ENCODE peak calls at places on chromosomes 7 and 10, in five cellular contexts. K is OCI-LY7, Z is GM23338, R is IMR-90, Y is HCT116. X is an unnamed sample.

GRCh38 chr7:141074162-141074989 is 512 bp downstream of the TMEM178B start:
- DNase-seq in K (no peak), Y (no peak), Z (peak; percentile 62), R (no peak), X (no peak)

GRCh38 chr10:3775671-3776551 is 9.1 kb downstream of the KLF6 start:
- DNase-seq in R (peak; percentile 67), Y (peak; percentile 55), Z (peak; percentile 75), K (no peak), X (peak; percentile 48)

GRCh38 chr10:117163061-117163953 is 25.2 kb upstream of the VAX1 start:
- DNase-seq in R (no peak), Z (peak; percentile 81), K (no peak), Y (no peak), X (no peak)

GRCh38 chr10:115968236-115968635 is 304.8 kb downstream of the GFRA1 start:
- DNase-seq in Y (no peak), R (no peak), K (no peak), Z (peak; percentile 6), X (no peak)

GRCh38 chr7:26376208-26376917 is 84.7 kb downstream of the SNX10 start:
- DNase-seq in Y (no peak), Z (peak; percentile 91), K (peak; percentile 37), R (no peak), X (peak; percentile 67)

GRCh38 chr10:86646933-86647332 is 7.4 kb upstream of the OPN4 start:
- DNase-seq in Z (no peak), R (no peak), Y (no peak), K (no peak), X (no peak)

GRCh38 chr10:72353028-72353962 is 1.4 kb downstream of the DNAJB12 start:
- DNase-seq in Y (no peak), K (no peak), Z (peak; percentile 58), R (peak; percentile 40), X (no peak)

GRCh38 chr7:122327969-122328368 is 23.4 kb upstream of the FEZF1 start:
- DNase-seq in Z (peak; percentile 20), K (no peak), R (no peak), Y (no peak), X (no peak)

GRCh38 chr10:29150010-29150409 is 138.9 kb upstream of the LYZL1 start:
- DNase-seq in Y (no peak), Z (no peak), R (no peak), K (no peak), X (peak; percentile 43)

GRCh38 chr10:132232553-132232949 is 45.8 kb downstream of the DPYSL4 start:
- DNase-seq in R (no peak), Y (no peak), K (peak; percentile 4), Z (no peak), X (no peak)

GRCh38 chr10:129562487-129562886 is 95.4 kb downstream of the MGMT start:
- DNase-seq in Y (no peak), K (no peak), R (no peak), Z (no peak), X (no peak)

GRCh38 chr10:5071411-5072198 is 22.6 kb upstream of the AKR1C3 start:
- DNase-seq in Z (peak; percentile 33), K (no peak), R (peak; percentile 63), Y (no peak), X (peak; percentile 74)

GRCh38 chr7:44990520-44991023 is 9.4 kb upstream of the CCM2 start:
- DNase-seq in Y (no peak), Z (no peak), R (peak; percentile 77), K (no peak), X (no peak)
- H2AFZ ChIP-seq in Y (no peak overlapping the region), Z (no peak overlapping the region), R (peak overlapping the region; percentile 84), K (no peak overlapping the region), X (no peak overlapping the region)

GRCh38 chr7:112422842-112423496 is 27.3 kb upstream of the IFRD1 start:
- DNase-seq in Y (peak; percentile 63), R (peak; percentile 81), K (peak; percentile 57), Z (peak; percentile 78), X (peak; percentile 97)

GRCh38 chr7:112420236-112420945 is 29.9 kb upstream of the IFRD1 start:
- DNase-seq in Y (no peak), Z (no peak), K (peak; percentile 23), R (peak; percentile 6), X (no peak)

GRCh38 chr7:112427984-112428383 is 22.3 kb upstream of the IFRD1 start:
- DNase-seq in R (no peak), Y (no peak), K (no peak), Z (no peak), X (no peak)

GRCh38 chr7:112421666-112422486 is 28.4 kb upstream of the IFRD1 start:
- DNase-seq in Z (peak; percentile 67), Y (no peak), R (no peak), K (peak; percentile 94), X (no peak)

DNA sequence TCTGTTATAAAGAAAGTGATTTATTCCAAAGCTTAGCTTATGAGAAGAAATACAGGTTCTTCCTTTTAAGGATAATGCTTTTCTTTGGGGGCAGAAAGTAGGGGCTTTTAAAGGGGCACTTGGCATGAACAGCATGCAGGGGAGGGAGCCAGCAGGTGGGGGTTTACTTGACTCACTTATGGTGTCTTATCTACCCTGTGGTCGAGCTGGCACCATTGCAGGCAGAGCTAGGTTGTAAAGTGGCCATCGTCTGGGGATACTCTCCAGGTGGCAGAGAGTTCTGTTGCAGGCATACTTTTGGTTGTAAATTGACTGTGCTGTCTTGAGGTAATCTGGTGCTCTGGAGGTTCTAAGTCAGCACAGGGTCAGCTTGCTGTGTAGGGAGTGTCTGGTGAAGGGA is 26.3 kb upstream of the IFRD1 start:
- DNase-seq in Y (no peak), K (no peak), R (no peak), Z (no peak), X (no peak)
- H2AFZ ChIP-seq in Y (no peak overlapping the region), K (no peak overlapping the region), R (no peak overlapping the region), Z (no peak overlapping the region), X (no peak overlapping the region)

GRCh38 chr10:26481914-26482550 is 43.9 kb downstream of the APBB1IP start:
- DNase-seq in R (no peak), Z (no peak), K (peak; percentile 86), Y (no peak), X (no peak)
- H2AFZ ChIP-seq in R (no peak overlapping the region), Z (no peak overlapping the region), K (no peak overlapping the region), Y (no peak overlapping the region), X (no peak overlapping the region)

GRCh38 chr10:7434332-7434731 is 23.5 kb upstream of the SFMBT2 start:
- DNase-seq in R (no peak), Y (no peak), K (no peak), Z (no peak), X (no peak)

GRCh38 chr10:7436490-7437100 is 25.8 kb upstream of the SFMBT2 start:
- DNase-seq in R (peak; percentile 3), K (peak; percentile 20), Y (no peak), Z (no peak), X (no peak)

GRCh38 chr10:7435674-7436073 is 24.8 kb upstream of the SFMBT2 start:
- DNase-seq in R (no peak), Z (no peak), K (no peak), Y (no peak), X (no peak)

GRCh38 chr10:7433861-7434260 is 23.0 kb upstream of the SFMBT2 start:
- DNase-seq in R (no peak), Z (no peak), K (no peak), Y (no peak), X (no peak)

DNA sequence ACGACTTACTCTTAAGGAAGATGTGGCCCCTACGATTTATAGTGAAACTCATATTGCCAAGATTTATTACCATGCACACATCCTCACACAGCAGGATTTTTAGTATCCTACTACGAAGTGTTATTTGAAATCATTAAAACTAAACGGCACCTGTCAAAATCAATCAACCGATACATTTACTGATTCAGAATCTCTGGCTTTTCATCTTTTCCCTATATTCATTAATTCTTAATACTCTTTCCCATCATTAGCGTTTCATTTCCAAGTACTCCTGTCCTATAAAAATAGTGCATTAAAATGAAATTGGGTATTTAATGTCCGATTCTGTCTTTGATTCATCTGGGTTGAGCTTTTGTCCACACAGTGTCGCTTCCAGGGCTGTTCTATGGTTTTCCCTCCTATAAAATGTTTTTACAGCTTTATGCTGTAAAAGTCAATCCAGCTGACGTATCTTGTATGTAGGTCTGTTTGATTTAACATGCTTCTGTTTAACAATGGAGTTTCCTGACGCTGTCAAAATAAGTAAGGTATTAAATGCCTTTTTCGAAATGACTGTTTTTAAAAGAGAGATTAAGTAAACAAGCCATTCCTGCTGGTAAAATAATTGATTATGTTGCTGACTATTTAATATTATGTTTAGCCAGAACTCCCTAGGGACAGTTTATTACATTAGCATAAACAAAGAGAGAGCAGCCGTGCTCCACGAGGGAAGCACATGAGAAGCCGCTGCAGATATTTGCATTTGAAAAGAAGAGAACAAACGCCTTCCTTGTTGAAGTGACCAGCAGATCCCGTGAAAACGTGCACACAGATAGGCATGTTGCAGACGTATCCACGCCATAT is 22.3 kb upstream of the SFMBT2 start:
- DNase-seq in K (no peak), Y (no peak), Z (peak; percentile 49), R (no peak), X (no peak)
- H2AFZ ChIP-seq in K (no peak overlapping the region), Y (no peak overlapping the region), Z (peak overlapping the region; percentile 2), R (no peak overlapping the region), X (no peak overlapping the region)

GRCh38 chr7:81611040-81611439 is 158.8 kb downstream of the HGF start:
- DNase-seq in K (no peak), Z (peak; percentile 43), R (no peak), Y (no peak), X (no peak)
- H2AFZ ChIP-seq in K (no peak overlapping the region), Z (no peak overlapping the region), R (no peak overlapping the region), Y (no peak overlapping the region), X (no peak overlapping the region)

DNA sequence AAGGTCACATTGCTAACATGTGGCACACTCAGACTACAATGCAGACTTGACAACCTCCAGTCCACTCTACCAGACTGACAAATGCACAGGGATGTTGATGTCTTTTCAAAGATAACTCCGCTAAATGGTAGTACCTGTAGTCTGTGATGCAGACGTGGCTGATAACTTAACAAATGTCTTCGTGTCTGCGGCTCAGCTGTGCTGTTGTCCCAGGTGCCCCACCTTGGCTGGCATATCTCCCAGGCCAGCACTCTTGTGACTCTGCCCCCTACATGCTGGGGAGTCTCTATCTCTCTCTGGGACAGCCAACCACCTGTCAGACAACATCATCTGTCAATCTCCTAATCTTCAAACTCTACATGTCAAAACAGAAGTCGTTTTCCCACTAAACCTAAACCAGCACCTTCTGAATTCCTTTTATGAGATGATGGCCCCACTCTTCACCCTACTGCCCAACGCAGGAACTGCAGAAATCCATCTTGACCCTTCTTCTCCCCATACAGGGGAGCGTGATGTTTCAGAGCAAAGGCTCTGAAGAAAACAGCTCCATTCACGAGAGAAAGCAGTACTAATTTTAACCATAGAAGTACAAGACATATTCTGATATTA is 156.4 kb downstream of the USP6NL start:
- DNase-seq in Y (no peak), Z (peak; percentile 64), K (no peak), R (no peak), X (no peak)
- H2AFZ ChIP-seq in Y (no peak overlapping the region), Z (no peak overlapping the region), K (no peak overlapping the region), R (no peak overlapping the region), X (no peak overlapping the region)